ENCODE peak calls at places on chromosomes 2 and 18, in ten cellular contexts. Z is GM23248; J is K562; D is stomach; T is spleen; R is CD4-positive, alpha-beta memory T cell; N is right lobe of liver; L is thyroid gland; H is cardiac muscle cell; V is H9. S is an unnamed sample.
A peak's percentile ranks its signal among the peaks of the same experiment; 100 is the strongest.

GRCh38 chr2:218865396-218865795 is 5.8 kb downstream of the WNT6 start:
- DNase-seq in J (no peak), D (no peak), T (peak; percentile 37), L (no peak), H (no peak), R (no peak), V (no peak), Z (no peak), N (no peak), S (no peak)

GRCh38 chr2:217434183-217434620 is 568.6 kb downstream of the TNS1 start:
- DNase-seq in R (no peak), D (peak; percentile 74), V (peak; percentile 93), N (peak; percentile 80), L (peak; percentile 93), H (peak; percentile 95), J (peak; percentile 28), T (peak; percentile 89), Z (peak; percentile 97), S (peak; percentile 4)

GRCh38 chr18:66994790-66995189 is 390.9 kb upstream of the CDH19 start:
- DNase-seq in J (no peak), V (no peak), R (no peak), T (no peak), Z (no peak), L (no peak), H (no peak), D (no peak), N (no peak), S (no peak)

GRCh38 chr2:147331790-147332419 is 512.9 kb upstream of the ACVR2A start:
- DNase-seq in R (peak; percentile 53), Z (peak; percentile 61), H (peak; percentile 60), N (no peak), D (peak; percentile 34), L (no peak), V (peak; percentile 36), J (no peak), T (no peak), S (no peak)

GRCh38 chr18:22488554-22488953 is 70.8 kb upstream of the CTAGE1 start:
- DNase-seq in V (no peak), R (no peak), J (peak; percentile 3), T (no peak), Z (peak; percentile 27), N (peak; percentile 60), D (no peak), L (peak; percentile 20), H (no peak), S (no peak)

GRCh38 chr2:164335947-164336346 is 285.3 kb downstream of the GRB14 start:
- DNase-seq in Z (no peak), D (no peak), H (no peak), J (no peak), R (no peak), T (no peak), N (no peak), L (no peak), V (no peak), S (no peak)

GRCh38 chr2:27977623-27978312 is 87.2 kb downstream of the BABAM2 start:
- DNase-seq in N (no peak), R (no peak), J (no peak), T (no peak), H (no peak), D (no peak), V (no peak), Z (peak; percentile 92), L (no peak), S (no peak)

GRCh38 chr2:128169933-128170709 is 79.1 kb downstream of the UGGT1 start:
- DNase-seq in Z (no peak), D (no peak), V (no peak), J (no peak), T (no peak), H (no peak), N (no peak), L (no peak), R (no peak), S (no peak)

DNA sequence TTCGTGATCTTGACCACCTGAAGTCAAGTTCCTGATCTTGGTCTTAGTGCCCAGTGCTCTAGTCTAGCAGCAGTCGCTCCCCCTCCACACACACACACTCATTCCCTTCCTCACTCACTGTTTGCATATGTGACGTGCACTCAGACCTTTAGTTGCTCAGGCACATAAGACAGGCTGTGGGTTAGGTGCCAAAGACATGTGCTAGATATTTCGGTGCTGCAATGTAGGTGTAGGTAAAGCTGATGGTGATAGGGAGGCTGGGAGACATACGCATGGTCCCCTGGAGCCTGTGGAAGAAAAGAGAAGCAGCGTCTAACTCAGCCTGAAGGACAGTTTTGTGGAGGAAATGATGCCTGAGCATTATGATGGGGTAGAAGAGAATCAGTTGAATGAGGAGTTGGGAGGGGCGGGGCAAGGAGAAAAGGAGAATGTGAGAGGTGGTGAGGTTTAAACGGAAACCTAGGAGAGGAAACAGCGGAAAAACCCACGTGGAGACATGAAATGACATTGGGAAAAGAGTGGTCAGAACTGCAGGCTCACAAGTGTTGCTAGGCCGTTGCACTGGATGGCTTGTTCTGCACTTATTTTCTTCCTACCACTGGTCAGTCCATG is 3.9 kb downstream of the TTC39C start:
- DNase-seq in L (no peak), V (no peak), J (no peak), Z (no peak), T (no peak), H (no peak), R (no peak), D (no peak), N (no peak), S (no peak)
- H3K4me1 ChIP-seq in L (peaks cover 7% of the 10 kb centered on the region), V (peaks cover 25% of the 10 kb centered on the region), J (no peaks in the 10 kb centered on the region), Z (peaks cover 25% of the 10 kb centered on the region), T (peaks cover 65% of the 10 kb centered on the region), H (peaks cover 7% of the 10 kb centered on the region), R (peaks cover 77% of the 10 kb centered on the region), D (peaks cover 19% of the 10 kb centered on the region), N (peaks cover 18% of the 10 kb centered on the region), S (peaks cover 77% of the 10 kb centered on the region)

DNA sequence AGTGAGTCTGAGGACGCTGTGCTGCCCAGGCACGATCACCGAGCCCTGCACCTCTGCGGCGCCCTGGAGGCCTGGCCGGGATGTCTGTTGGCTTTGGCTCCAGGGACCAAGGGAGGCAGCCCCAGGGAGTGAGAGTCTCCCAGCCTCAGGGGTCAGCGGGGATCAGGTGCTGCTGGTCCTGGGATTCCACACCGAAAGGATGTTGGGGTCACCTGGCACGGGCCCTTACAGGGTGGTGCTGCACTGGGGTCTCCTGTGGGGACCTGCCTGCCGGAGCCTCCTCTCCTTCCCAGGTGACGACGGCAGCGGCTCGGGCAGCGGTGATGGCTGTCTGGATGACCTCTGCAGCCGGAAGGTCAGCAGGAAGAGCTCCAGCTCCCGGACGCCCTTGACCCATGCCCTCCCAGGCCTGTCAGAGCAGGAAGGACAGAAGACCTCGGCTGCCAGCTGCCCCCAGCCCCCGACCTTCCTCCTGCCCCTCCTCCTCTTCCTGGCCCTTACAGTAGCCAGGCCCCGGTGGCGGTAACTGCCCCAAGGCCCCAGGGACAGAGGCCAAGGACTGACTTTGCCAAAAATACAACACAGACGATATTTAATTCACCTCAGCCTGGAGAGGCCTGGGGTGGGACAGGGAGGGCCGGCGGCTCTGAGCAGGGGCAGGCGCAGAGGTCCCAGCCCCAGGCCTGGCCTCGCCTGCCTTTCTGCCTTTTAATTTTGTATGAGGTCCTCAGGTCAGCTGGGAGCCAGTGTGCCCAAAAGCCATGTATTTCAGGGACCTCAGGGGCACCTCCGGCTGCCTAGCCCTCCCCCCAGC is 30.5 kb downstream of the GPC1 start:
- DNase-seq in J (no peak), R (no peak), L (peak; percentile 0), N (no peak), V (peak; percentile 20), D (peak; percentile 20), Z (no peak), H (no peak), T (peak; percentile 77), S (no peak)
- H3K4me1 ChIP-seq in J (no peaks in the 10 kb centered on the region), R (no peaks in the 10 kb centered on the region), L (no peaks in the 10 kb centered on the region), N (no peaks in the 10 kb centered on the region), V (no peaks in the 10 kb centered on the region), D (no peaks in the 10 kb centered on the region), Z (no peaks in the 10 kb centered on the region), H (no peaks in the 10 kb centered on the region), T (peaks cover 8% of the 10 kb centered on the region), S (no peaks in the 10 kb centered on the region)

GRCh38 chr18:75203456-75204261 is 5.3 kb downstream of the PTGR3 start:
- DNase-seq in Z (peak; percentile 66), H (no peak), T (no peak), N (no peak), V (no peak), D (no peak), R (no peak), L (peak; percentile 41), J (no peak), S (no peak)

GRCh38 chr18:75200644-75201272 is 8.2 kb downstream of the PTGR3 start:
- DNase-seq in R (no peak), D (no peak), H (no peak), J (no peak), T (no peak), L (no peak), N (no peak), Z (no peak), V (no peak), S (no peak)

GRCh38 chr18:75201273-75201898 is 7.6 kb downstream of the PTGR3 start:
- DNase-seq in D (peak; percentile 68), V (no peak), J (no peak), L (no peak), Z (no peak), R (no peak), N (no peak), H (no peak), T (no peak), S (no peak)

GRCh38 chr18:75202976-75203375 is 6.0 kb downstream of the PTGR3 start:
- DNase-seq in H (no peak), V (no peak), R (no peak), L (no peak), N (no peak), T (no peak), Z (no peak), J (no peak), D (no peak), S (no peak)

DNA sequence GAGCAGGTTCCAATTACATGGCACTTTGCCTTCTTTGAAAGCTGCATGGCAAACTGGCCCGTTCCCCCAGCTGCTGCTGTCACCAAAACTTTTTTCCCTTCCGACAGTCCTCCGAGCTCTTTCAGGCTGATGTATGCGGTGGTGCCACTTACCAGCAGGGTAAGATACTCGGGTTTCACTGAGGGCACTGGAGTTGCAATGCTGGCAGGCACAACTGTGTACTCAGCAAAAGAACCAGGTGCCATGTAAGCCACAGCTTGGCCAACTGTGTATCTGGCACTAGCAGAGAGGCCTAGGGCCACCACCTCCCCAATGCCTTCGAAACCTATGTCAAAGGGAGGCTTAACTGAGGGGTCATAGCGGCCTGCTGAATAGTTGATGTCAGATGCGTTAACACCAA is 7.0 kb downstream of the PTGR3 start:
- DNase-seq in D (peak; percentile 60), Z (no peak), R (no peak), T (no peak), H (no peak), J (no peak), N (no peak), V (no peak), L (peak; percentile 12), S (no peak)
- H3K4me1 ChIP-seq in D (peaks cover 38% of the 10 kb centered on the region), Z (peaks cover 29% of the 10 kb centered on the region), R (peaks cover 39% of the 10 kb centered on the region), T (peaks cover 32% of the 10 kb centered on the region), H (peaks cover under 1% of the 10 kb centered on the region), J (peaks cover 6% of the 10 kb centered on the region), N (peaks cover 10% of the 10 kb centered on the region), V (no peaks in the 10 kb centered on the region), L (peaks cover 32% of the 10 kb centered on the region), S (peaks cover 28% of the 10 kb centered on the region)

GRCh38 chr2:215619022-215619958 is 183.4 kb upstream of the FN1 start:
- DNase-seq in T (no peak), R (no peak), L (no peak), Z (peak; percentile 37), D (no peak), N (no peak), J (peak; percentile 73), V (no peak), H (peak; percentile 84), S (no peak)

GRCh38 chr2:215619989-215620388 is 184.1 kb upstream of the FN1 start:
- DNase-seq in T (peak; percentile 82), N (peak; percentile 55), H (no peak), V (no peak), L (no peak), D (peak; percentile 49), R (no peak), J (peak; percentile 55), Z (peak; percentile 34), S (no peak)

GRCh38 chr2:215617060-215617824 is 181.4 kb upstream of the FN1 start:
- DNase-seq in R (no peak), N (no peak), V (no peak), Z (no peak), H (no peak), D (no peak), J (no peak), L (no peak), T (no peak), S (no peak)

GRCh38 chr2:215615829-215616226 is 180.0 kb upstream of the FN1 start:
- DNase-seq in H (no peak), N (no peak), R (no peak), T (no peak), D (no peak), J (no peak), V (no peak), L (no peak), Z (no peak), S (no peak)

DNA sequence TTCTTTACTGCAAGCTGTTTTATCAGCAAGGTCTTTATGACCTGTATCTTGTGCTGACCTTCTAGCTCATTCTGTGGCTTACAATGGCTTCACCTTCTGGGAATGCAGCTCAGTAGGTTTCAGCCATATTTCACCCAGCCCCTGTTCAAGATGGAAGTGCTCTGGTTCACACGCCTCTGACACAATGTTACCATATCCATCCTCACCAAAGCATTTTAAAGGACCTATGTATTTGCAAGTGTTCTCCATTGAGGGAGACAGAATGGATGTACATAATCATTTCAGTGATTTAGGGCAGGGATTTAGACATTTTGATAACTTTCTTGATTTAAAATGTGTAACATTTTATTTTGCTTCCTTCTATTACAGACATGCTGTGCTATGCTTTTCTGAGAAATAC is 182.3 kb upstream of the FN1 start:
- DNase-seq in V (no peak), D (no peak), H (no peak), L (no peak), N (no peak), J (no peak), Z (no peak), T (no peak), R (no peak), S (no peak)
- H3K4me1 ChIP-seq in V (peaks cover 2% of the 10 kb centered on the region), D (no peaks in the 10 kb centered on the region), H (peaks cover 26% of the 10 kb centered on the region), L (no peaks in the 10 kb centered on the region), N (no peaks in the 10 kb centered on the region), J (peaks cover 21% of the 10 kb centered on the region), Z (peaks cover 23% of the 10 kb centered on the region), T (no peaks in the 10 kb centered on the region), R (no peaks in the 10 kb centered on the region), S (no peaks in the 10 kb centered on the region)

S was measured in CD8-positive, alpha-beta memory T cell.